ENCODE peak calls at places on chromosomes 1 and 21, in seven cellular contexts. One of them, this sample, is unnamed.

GRCh38 chr1:176878750-176879536 is 285.6 kb downstream of the ASTN1 start:
- DNase-seq in T-cell: no peak
- DNase-seq in neural crest cell: no peak
- DNase-seq in SJSA1: no peak
- DNase-seq in activated gamma-delta T cell: no peak
- DNase-seq in aorta: no peak
- DNase-seq in amygdala: no peak
- DNase-seq in this sample: peak; percentile 78

GRCh38 chr1:115219937-115220336 is 118.1 kb downstream of the NGF start:
- DNase-seq in T-cell: no peak
- DNase-seq in neural crest cell: no peak
- DNase-seq in SJSA1: no peak
- DNase-seq in activated gamma-delta T cell: no peak
- DNase-seq in aorta: peak; percentile 45
- DNase-seq in amygdala: no peak
- DNase-seq in this sample: no peak

GRCh38 chr1:73859227-73859626 is 338.7 kb downstream of the LRRIQ3 start:
- DNase-seq in T-cell: no peak
- DNase-seq in neural crest cell: no peak
- DNase-seq in SJSA1: no peak
- DNase-seq in activated gamma-delta T cell: no peak
- DNase-seq in aorta: no peak
- DNase-seq in amygdala: no peak
- DNase-seq in this sample: no peak

GRCh38 chr1:182699673-182700350 is 15.4 kb upstream of the RGS8 start:
- DNase-seq in T-cell: no peak
- DNase-seq in neural crest cell: peak; percentile 32
- DNase-seq in SJSA1: no peak
- DNase-seq in activated gamma-delta T cell: no peak
- DNase-seq in aorta: no peak
- DNase-seq in amygdala: no peak
- DNase-seq in this sample: peak; percentile 87

GRCh38 chr21:32413697-32414578 is 1.4 kb downstream of the EVA1C start:
- DNase-seq in T-cell: no peak
- DNase-seq in neural crest cell: no peak
- DNase-seq in SJSA1: no peak
- DNase-seq in activated gamma-delta T cell: no peak
- DNase-seq in aorta: no peak
- DNase-seq in amygdala: peak; percentile 64
- DNase-seq in this sample: no peak

GRCh38 chr21:40795313-40795712 is 51.6 kb downstream of the DSCAM start:
- DNase-seq in T-cell: no peak
- DNase-seq in neural crest cell: no peak
- DNase-seq in SJSA1: no peak
- DNase-seq in activated gamma-delta T cell: no peak
- DNase-seq in aorta: no peak
- DNase-seq in amygdala: no peak
- DNase-seq in this sample: no peak

GRCh38 chr21:25489673-25490072 is 117.6 kb downstream of the MRPL39 start:
- DNase-seq in T-cell: no peak
- DNase-seq in neural crest cell: no peak
- DNase-seq in SJSA1: no peak
- DNase-seq in activated gamma-delta T cell: no peak
- DNase-seq in aorta: no peak
- DNase-seq in amygdala: no peak
- DNase-seq in this sample: no peak

GRCh38 chr1:89489037-89489729 is 35.4 kb upstream of the LRRC8B start:
- DNase-seq in T-cell: no peak
- DNase-seq in neural crest cell: no peak
- DNase-seq in SJSA1: no peak
- DNase-seq in activated gamma-delta T cell: no peak
- DNase-seq in aorta: no peak
- DNase-seq in amygdala: no peak
- DNase-seq in this sample: no peak

GRCh38 chr1:229349463-229350385 is 6.9 kb upstream of the CCSAP start:
- DNase-seq in T-cell: no peak
- DNase-seq in neural crest cell: no peak
- DNase-seq in SJSA1: no peak
- DNase-seq in activated gamma-delta T cell: no peak
- DNase-seq in aorta: no peak
- DNase-seq in amygdala: no peak
- DNase-seq in this sample: no peak

GRCh38 chr1:231743966-231744365 is 117.4 kb downstream of the DISC1 start:
- DNase-seq in T-cell: no peak
- DNase-seq in neural crest cell: no peak
- DNase-seq in SJSA1: no peak
- DNase-seq in activated gamma-delta T cell: no peak
- DNase-seq in aorta: no peak
- DNase-seq in amygdala: no peak
- DNase-seq in this sample: no peak

GRCh38 chr1:225823811-225824261 is 13.9 kb downstream of the EPHX1 start:
- DNase-seq in T-cell: no peak
- DNase-seq in neural crest cell: no peak
- DNase-seq in SJSA1: no peak
- DNase-seq in activated gamma-delta T cell: no peak
- DNase-seq in aorta: peak; percentile 44
- DNase-seq in amygdala: no peak
- DNase-seq in this sample: no peak

GRCh38 chr1:175480343-175480827 is 263.0 kb downstream of the TNR start:
- DNase-seq in T-cell: no peak
- DNase-seq in neural crest cell: no peak
- DNase-seq in SJSA1: no peak
- DNase-seq in activated gamma-delta T cell: no peak
- DNase-seq in aorta: no peak
- DNase-seq in amygdala: no peak
- DNase-seq in this sample: no peak

GRCh38 chr1:86703696-86704455 is 500 bp upstream of the SH3GLB1 start:
- DNase-seq in T-cell: no peak
- DNase-seq in neural crest cell: no peak
- DNase-seq in SJSA1: no peak
- DNase-seq in activated gamma-delta T cell: no peak
- DNase-seq in aorta: no peak
- DNase-seq in amygdala: peak; percentile 81
- DNase-seq in this sample: peak; percentile 57

GRCh38 chr1:245571872-245572294 is 417.1 kb downstream of the KIF26B start:
- DNase-seq in T-cell: no peak
- DNase-seq in neural crest cell: no peak
- DNase-seq in SJSA1: no peak
- DNase-seq in activated gamma-delta T cell: no peak
- DNase-seq in aorta: no peak
- DNase-seq in amygdala: no peak
- DNase-seq in this sample: no peak

GRCh38 chr1:92291372-92291999 is 7.3 kb downstream of the GLMN start:
- DNase-seq in T-cell: no peak
- DNase-seq in neural crest cell: peak; percentile 7
- DNase-seq in SJSA1: no peak
- DNase-seq in activated gamma-delta T cell: no peak
- DNase-seq in aorta: no peak
- DNase-seq in amygdala: no peak
- DNase-seq in this sample: no peak

GRCh38 chr21:39523398-39523797 is 71.6 kb downstream of the SH3BGR start:
- DNase-seq in T-cell: no peak
- DNase-seq in neural crest cell: no peak
- DNase-seq in SJSA1: no peak
- DNase-seq in activated gamma-delta T cell: no peak
- DNase-seq in aorta: peak; percentile 59
- DNase-seq in amygdala: no peak
- DNase-seq in this sample: no peak

GRCh38 chr21:43983860-43984420 is 28.2 kb upstream of the TRAPPC10 start:
- DNase-seq in T-cell: no peak
- DNase-seq in neural crest cell: no peak
- DNase-seq in SJSA1: no peak
- DNase-seq in activated gamma-delta T cell: no peak
- DNase-seq in aorta: no peak
- DNase-seq in amygdala: no peak
- DNase-seq in this sample: no peak

GRCh38 chr1:59026472-59026948 is 242.7 kb upstream of the JUN start:
- DNase-seq in T-cell: no peak
- DNase-seq in neural crest cell: no peak
- DNase-seq in SJSA1: no peak
- DNase-seq in activated gamma-delta T cell: no peak
- DNase-seq in aorta: no peak
- DNase-seq in amygdala: no peak
- DNase-seq in this sample: no peak

GRCh38 chr1:201748331-201748730 is 80.6 kb upstream of the IPO9 start:
- DNase-seq in T-cell: no peak
- DNase-seq in neural crest cell: no peak
- DNase-seq in SJSA1: peak; percentile 55
- DNase-seq in activated gamma-delta T cell: no peak
- DNase-seq in aorta: peak; percentile 83
- DNase-seq in amygdala: no peak
- DNase-seq in this sample: no peak

GRCh38 chr1:108877324-108877812 is 583 bp downstream of the GPSM2 start:
- DNase-seq in T-cell: no peak
- DNase-seq in neural crest cell: peak; percentile 13
- DNase-seq in SJSA1: no peak
- DNase-seq in activated gamma-delta T cell: no peak
- DNase-seq in aorta: no peak
- DNase-seq in amygdala: peak; percentile 39
- DNase-seq in this sample: no peak

GRCh38 chr1:2825487-2826189 is 24.1 kb upstream of the TTC34 start:
- DNase-seq in T-cell: no peak
- DNase-seq in neural crest cell: no peak
- DNase-seq in SJSA1: no peak
- DNase-seq in activated gamma-delta T cell: no peak
- DNase-seq in aorta: peak; percentile 32
- DNase-seq in amygdala: no peak
- DNase-seq in this sample: no peak

GRCh38 chr1:93967276-93967675 is 58.0 kb upstream of the GCLM start:
- DNase-seq in T-cell: no peak
- DNase-seq in neural crest cell: no peak
- DNase-seq in SJSA1: no peak
- DNase-seq in activated gamma-delta T cell: no peak
- DNase-seq in aorta: no peak
- DNase-seq in amygdala: no peak
- DNase-seq in this sample: no peak

This sample was measured in H9.